ENCODE peak calls at places on chromosome 16, in five cellular contexts. One of them, this sample, is unnamed. For H4K20me1 and H3K4me1, the result is how much of the 10 kb centered on the place peaks cover.

GRCh38 chr16:49061315-49061714 is 220.3 kb downstream of the CBLN1 start:
- DNase-seq in GM23338: no peak
- DNase-seq in neural progenitor cell: no peak
- DNase-seq in K562: no peak
- DNase-seq in Karpas-422: no peak
- DNase-seq in this sample: no peak

GRCh38 chr16:56301391-56301850 is 110.1 kb downstream of the GNAO1 start:
- DNase-seq in GM23338: no peak
- DNase-seq in neural progenitor cell: no peak
- DNase-seq in K562: no peak
- DNase-seq in Karpas-422: no peak
- DNase-seq in this sample: no peak

GRCh38 chr16:87226926-87227650 is 90.1 kb downstream of the C16orf95 start:
- DNase-seq in GM23338: no peak
- DNase-seq in neural progenitor cell: no peak
- DNase-seq in K562: no peak
- DNase-seq in Karpas-422: peak
- DNase-seq in this sample: no peak

GRCh38 chr16:16121185-16121727 is 102.0 kb downstream of the ABCC6 start:
- DNase-seq in GM23338: no peak
- DNase-seq in neural progenitor cell: no peak
- DNase-seq in K562: no peak
- DNase-seq in Karpas-422: no peak
- DNase-seq in this sample: no peak

GRCh38 chr16:53549970-53550406 is 47.0 kb upstream of the AKTIP start:
- DNase-seq in GM23338: peak
- DNase-seq in neural progenitor cell: peak
- DNase-seq in K562: peak
- DNase-seq in Karpas-422: peak
- DNase-seq in this sample: peak

GRCh38 chr16:22915003-22915402 is 101.0 kb downstream of the HS3ST2 start:
- DNase-seq in GM23338: no peak
- DNase-seq in neural progenitor cell: no peak
- DNase-seq in K562: no peak
- DNase-seq in Karpas-422: no peak
- DNase-seq in this sample: no peak

GRCh38 chr16:15440852-15441251 is 6.5 kb downstream of the BMERB1 start:
- DNase-seq in GM23338: no peak
- DNase-seq in neural progenitor cell: no peak
- DNase-seq in K562: no peak
- DNase-seq in Karpas-422: no peak
- DNase-seq in this sample: no peak

GRCh38 chr16:19165101-19165500 is 2.9 kb upstream of the SYT17 start:
- DNase-seq in GM23338: no peak
- DNase-seq in neural progenitor cell: no peak
- DNase-seq in K562: no peak
- DNase-seq in Karpas-422: no peak
- DNase-seq in this sample: no peak

GRCh38 chr16:82063456-82064082 is 28.5 kb downstream of the HSD17B2 start:
- DNase-seq in GM23338: no peak
- DNase-seq in neural progenitor cell: no peak
- DNase-seq in K562: no peak
- DNase-seq in Karpas-422: no peak
- DNase-seq in this sample: no peak

GRCh38 chr16:57610611-57611010 is 17.8 kb upstream of the ADGRG1 start:
- DNase-seq in GM23338: no peak
- DNase-seq in neural progenitor cell: no peak
- DNase-seq in K562: no peak
- DNase-seq in Karpas-422: no peak
- DNase-seq in this sample: no peak

GRCh38 chr16:65572156-65572555 is 450.3 kb upstream of the CDH11 start:
- DNase-seq in GM23338: no peak
- DNase-seq in neural progenitor cell: no peak
- DNase-seq in K562: no peak
- DNase-seq in Karpas-422: no peak
- DNase-seq in this sample: no peak

GRCh38 chr16:81641403-81642106 is 137.5 kb upstream of the PLCG2 start:
- DNase-seq in GM23338: peak
- DNase-seq in neural progenitor cell: peak
- DNase-seq in K562: no peak
- DNase-seq in Karpas-422: no peak
- DNase-seq in this sample: no peak

GRCh38 chr16:8583199-8583598 is 7.1 kb downstream of the TMEM114 start:
- DNase-seq in GM23338: no peak
- DNase-seq in neural progenitor cell: no peak
- DNase-seq in K562: no peak
- DNase-seq in Karpas-422: no peak
- DNase-seq in this sample: no peak

GRCh38 chr16:87435399-87436224 is 43.5 kb downstream of the MAP1LC3B start:
- DNase-seq in GM23338: no peak
- DNase-seq in neural progenitor cell: no peak
- DNase-seq in K562: no peak
- DNase-seq in Karpas-422: no peak
- DNase-seq in this sample: no peak

GRCh38 chr16:85187002-85187401 is 74.7 kb upstream of the CIBAR2 start:
- DNase-seq in GM23338: no peak
- DNase-seq in neural progenitor cell: peak
- DNase-seq in K562: no peak
- DNase-seq in Karpas-422: no peak
- DNase-seq in this sample: no peak

GRCh38 chr16:87198328-87198731 is 118.9 kb downstream of the C16orf95 start:
- DNase-seq in GM23338: peak
- DNase-seq in neural progenitor cell: no peak
- DNase-seq in K562: no peak
- DNase-seq in Karpas-422: no peak
- DNase-seq in this sample: no peak

GRCh38 chr16:80852261-80852872 is 48.0 kb upstream of the CDYL2 start:
- DNase-seq in GM23338: peak
- DNase-seq in neural progenitor cell: peak
- DNase-seq in K562: peak
- DNase-seq in Karpas-422: peak
- DNase-seq in this sample: peak

GRCh38 chr16:57475711-57476339 is 10.5 kb downstream of the DOK4 start:
- DNase-seq in GM23338: peak
- DNase-seq in neural progenitor cell: peak
- DNase-seq in K562: peak
- DNase-seq in Karpas-422: peak
- DNase-seq in this sample: peak

GRCh38 chr16:89395150-89396142 is 94.9 kb downstream of the ANKRD11 start:
- DNase-seq in GM23338: no peak
- DNase-seq in neural progenitor cell: peak
- DNase-seq in K562: no peak
- DNase-seq in Karpas-422: no peak
- DNase-seq in this sample: no peak

GRCh38 chr16:22694887-22695382 is 119.0 kb upstream of the HS3ST2 start:
- DNase-seq in GM23338: no peak
- DNase-seq in neural progenitor cell: no peak
- DNase-seq in K562: no peak
- DNase-seq in Karpas-422: no peak
- DNase-seq in this sample: no peak

GRCh38 chr16:16042076-16042475 is 92.7 kb downstream of the ABCC1 start:
- DNase-seq in GM23338: no peak
- DNase-seq in neural progenitor cell: no peak
- DNase-seq in K562: no peak
- DNase-seq in Karpas-422: no peak
- DNase-seq in this sample: no peak

GRCh38 chr16:57314161-57314785 is 29.8 kb upstream of the PLLP start:
- DNase-seq in GM23338: no peak
- DNase-seq in neural progenitor cell: no peak
- DNase-seq in K562: peak
- DNase-seq in Karpas-422: no peak
- DNase-seq in this sample: no peak

GRCh38 chr16:20040011-20040410 is 33.7 kb downstream of the GPR139 start:
- DNase-seq in GM23338: no peak
- DNase-seq in neural progenitor cell: no peak
- DNase-seq in K562: no peak
- DNase-seq in Karpas-422: no peak
- DNase-seq in this sample: no peak

GRCh38 chr16:12646490-12647274 is 157.0 kb downstream of the CPPED1 start:
- DNase-seq in GM23338: no peak
- DNase-seq in neural progenitor cell: no peak
- DNase-seq in K562: no peak
- DNase-seq in Karpas-422: no peak
- DNase-seq in this sample: no peak

GRCh38 chr16:85375282-85375681 is 237.8 kb upstream of the GSE1 start:
- DNase-seq in GM23338: no peak
- DNase-seq in neural progenitor cell: no peak
- DNase-seq in K562: no peak
- DNase-seq in Karpas-422: no peak
- DNase-seq in this sample: no peak

GRCh38 chr16:58605562-58605961 is 24.1 kb downstream of the CNOT1 start:
- DNase-seq in GM23338: no peak
- DNase-seq in neural progenitor cell: no peak
- DNase-seq in K562: no peak
- DNase-seq in Karpas-422: no peak
- DNase-seq in this sample: no peak

GRCh38 chr16:75081179-75081859 is 35.3 kb downstream of the LDHD start:
- DNase-seq in GM23338: no peak
- DNase-seq in neural progenitor cell: no peak
- DNase-seq in K562: no peak
- DNase-seq in Karpas-422: peak
- DNase-seq in this sample: peak

GRCh38 chr16:24540575-24541240 is 1.3 kb downstream of the RBBP6 start:
- DNase-seq in GM23338: peak
- DNase-seq in neural progenitor cell: peak
- DNase-seq in K562: no peak
- DNase-seq in Karpas-422: peak
- DNase-seq in this sample: peak

DNA sequence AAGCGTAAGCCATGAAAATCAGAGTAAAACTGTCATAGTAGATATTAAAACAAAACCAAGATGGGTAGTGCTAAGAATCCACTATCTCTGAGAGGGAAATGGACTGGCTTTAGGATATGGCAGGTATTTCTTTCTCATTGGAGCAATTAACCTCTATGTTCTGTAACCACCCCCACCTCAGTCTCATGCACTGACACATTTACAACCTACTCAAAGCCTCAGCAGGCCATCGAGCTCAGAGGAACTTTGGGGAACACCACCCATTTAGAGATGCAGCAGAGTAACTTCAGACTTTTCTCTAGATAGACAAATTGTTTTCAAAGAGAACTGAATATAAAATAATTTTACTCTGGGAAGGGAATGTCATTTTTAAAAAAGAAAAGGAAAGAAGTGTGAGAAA is 615.8 kb upstream of the ZFHX3 start:
- DNase-seq in GM23338: no peak
- DNase-seq in neural progenitor cell: no peak
- DNase-seq in K562: no peak
- DNase-seq in Karpas-422: no peak
- DNase-seq in this sample: no peak
- H2AFZ ChIP-seq in GM23338: peak
- H2AFZ ChIP-seq in neural progenitor cell: peak
- H2AFZ ChIP-seq in K562: no peak
- H2AFZ ChIP-seq in Karpas-422: no peak
- H2AFZ ChIP-seq in this sample: no peak

DNA sequence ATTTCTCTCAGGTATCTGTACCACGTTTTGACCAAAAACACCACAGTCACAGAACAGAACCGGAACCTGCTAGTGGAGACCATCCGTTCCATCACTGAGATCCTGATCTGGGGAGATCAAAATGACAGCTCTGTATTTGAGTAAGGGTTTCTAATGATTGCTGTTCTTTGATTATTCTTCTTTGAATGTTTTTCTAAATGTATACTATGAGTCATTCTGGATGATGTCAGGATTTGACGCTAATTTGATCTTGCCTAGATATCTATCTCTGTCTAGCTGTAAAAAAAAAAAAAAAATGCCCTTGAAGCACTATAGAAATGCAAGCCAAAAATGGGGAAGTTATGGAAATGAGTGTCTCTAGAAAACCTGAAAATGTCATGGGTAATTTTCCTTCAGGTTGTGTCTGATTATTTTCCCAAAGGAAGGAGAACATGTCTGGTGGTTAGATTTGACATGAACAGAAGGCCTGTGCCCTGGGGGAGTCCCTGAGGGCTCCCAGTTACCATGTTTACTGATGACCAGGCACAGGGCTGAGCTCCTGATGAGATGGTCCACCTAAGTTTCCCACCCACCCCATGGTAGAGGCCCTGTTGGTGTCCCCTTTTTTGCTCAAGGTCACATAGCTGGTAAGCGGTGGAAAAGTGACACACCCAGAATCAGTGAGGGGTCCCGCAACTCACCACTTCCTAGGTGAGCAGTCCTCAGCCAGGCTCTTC is 13.6 kb downstream of the CLEC16A start:
- DNase-seq in GM23338: no peak
- DNase-seq in neural progenitor cell: no peak
- DNase-seq in K562: no peak
- DNase-seq in Karpas-422: no peak
- DNase-seq in this sample: no peak
- H4K20me1 ChIP-seq in GM23338: under half
- H4K20me1 ChIP-seq in neural progenitor cell: under half
- H4K20me1 ChIP-seq in K562: under half
- H4K20me1 ChIP-seq in Karpas-422: half or more
- H4K20me1 ChIP-seq in this sample: under half

DNA sequence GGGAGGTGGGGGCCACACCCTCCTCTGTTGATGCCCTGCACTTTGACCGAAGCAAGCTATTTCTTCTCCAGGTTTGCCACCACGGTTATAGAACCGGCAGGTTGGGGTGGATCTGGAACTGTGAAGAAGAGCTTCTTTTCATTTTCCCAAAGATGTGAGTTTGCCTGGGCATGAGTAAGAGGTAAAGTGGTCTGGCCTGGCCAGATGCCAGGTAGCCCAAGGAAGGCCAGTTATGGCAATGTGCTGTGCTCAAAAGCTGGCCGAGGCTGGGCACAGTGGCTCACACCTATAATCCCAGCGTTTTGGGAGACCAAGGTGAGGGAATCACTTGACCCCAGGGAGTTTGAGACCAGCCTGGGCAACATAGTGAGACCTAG is 18.7 kb downstream of the ATP6V0D1 start:
- DNase-seq in GM23338: no peak
- DNase-seq in neural progenitor cell: no peak
- DNase-seq in K562: no peak
- DNase-seq in Karpas-422: no peak
- DNase-seq in this sample: no peak
- H3K4me1 ChIP-seq in GM23338: under half
- H3K4me1 ChIP-seq in neural progenitor cell: under half
- H3K4me1 ChIP-seq in K562: under half
- H3K4me1 ChIP-seq in Karpas-422: under half
- H3K4me1 ChIP-seq in this sample: under half

GRCh38 chr16:54929090-54930033 is 1.3 kb upstream of the IRX5 start:
- DNase-seq in GM23338: peak
- DNase-seq in neural progenitor cell: peak
- DNase-seq in K562: peak
- DNase-seq in Karpas-422: peak
- DNase-seq in this sample: peak
- H2AFZ ChIP-seq in GM23338: peak
- H2AFZ ChIP-seq in neural progenitor cell: peak
- H2AFZ ChIP-seq in K562: peak
- H2AFZ ChIP-seq in Karpas-422: peak
- H2AFZ ChIP-seq in this sample: peak